ENCODE peak calls at places on chromosomes 11 and 22, in four cellular contexts. L is Peyer's patch, V is A549, M is sigmoid colon. U is an unnamed sample.

GRCh38 chr11:92781151-92781550 is 188.3 kb upstream of the MTNR1B start:
- DNase-seq in L (no peak), V (no peak), M (no peak), U (no peak)

GRCh38 chr11:11948242-11948947 is 60.0 kb downstream of the DKK3 start:
- DNase-seq in L (no peak), V (no peak), M (no peak), U (no peak)

GRCh38 chr11:118046964-118047700 is 29.7 kb upstream of the TMPRSS4 start:
- DNase-seq in L (no peak), V (no peak), M (no peak), U (no peak)

GRCh38 chr11:117535870-117536411 is 208.3 kb downstream of the CEP164 start:
- DNase-seq in L (no peak), V (no peak), M (no peak), U (no peak)

GRCh38 chr22:27834364-27835185 is 33.0 kb upstream of the MN1 start:
- DNase-seq in L (no peak), V (no peak), M (peak), U (no peak)

GRCh38 chr11:117232911-117233409 is 489 bp downstream of the RNF214 start:
- DNase-seq in L (no peak), V (peak), M (peak), U (no peak)

GRCh38 chr22:17258015-17258827 is 39.0 kb upstream of the ADA2 start:
- DNase-seq in L (peak), V (no peak), M (peak), U (peak)

GRCh38 chr11:13358871-13359270 is 81.3 kb downstream of the BMAL1 start:
- DNase-seq in L (no peak), V (no peak), M (no peak), U (no peak)

GRCh38 chr22:48592066-48592345 is 1235.7 kb downstream of the BRD1 start:
- DNase-seq in L (no peak), V (no peak), M (no peak), U (no peak)

GRCh38 chr11:76248210-76248609 is 41.9 kb upstream of the WNT11 start:
- DNase-seq in L (no peak), V (peak), M (no peak), U (no peak)

GRCh38 chr11:111269146-111269868 is 23.8 kb downstream of the POU2AF2 start:
- DNase-seq in L (no peak), V (no peak), M (no peak), U (no peak)

GRCh38 chr11:102664001-102664752 is 39.0 kb upstream of the MMP20 start:
- DNase-seq in L (no peak), V (no peak), M (no peak), U (no peak)

GRCh38 chr22:49291169-49291568 is 536.5 kb downstream of the BRD1 start:
- DNase-seq in L (no peak), V (no peak), M (no peak), U (no peak)

GRCh38 chr11:95608093-95608492 is 181.5 kb downstream of the FAM76B start:
- DNase-seq in L (no peak), V (no peak), M (no peak), U (no peak)

GRCh38 chr11:48075637-48076036 is 95.3 kb downstream of the PTPRJ start:
- DNase-seq in L (no peak), V (no peak), M (no peak), U (no peak)

GRCh38 chr11:70854201-70854600 is 398.2 kb downstream of the SHANK2 start:
- DNase-seq in L (no peak), V (no peak), M (no peak), U (no peak)

GRCh38 chr11:83819936-83820549 is 533.9 kb upstream of the CCDC90B start:
- DNase-seq in L (no peak), V (peak), M (no peak), U (no peak)

GRCh38 chr11:50174189-50174588 is 141.5 kb downstream of the OR4C45 start:
- DNase-seq in L (no peak), V (no peak), M (no peak), U (no peak)

GRCh38 chr22:42229455-42230149 is 40.9 kb downstream of the TCF20 start:
- DNase-seq in L (no peak), V (no peak), M (peak), U (no peak)

GRCh38 chr22:21014202-21015050 is 539 bp upstream of the P2RX6 start:
- DNase-seq in L (peak), V (peak), M (peak), U (peak)

GRCh38 chr11:17607083-17607429 is 60.0 kb downstream of the OTOG start:
- DNase-seq in L (no peak), V (no peak), M (no peak), U (no peak)

GRCh38 chr11:120515186-120515723 is 3.7 kb downstream of the GRIK4 start:
- DNase-seq in L (no peak), V (no peak), M (peak), U (no peak)

GRCh38 chr11:119709638-119710346 is 19.2 kb downstream of the NECTIN1 start:
- DNase-seq in L (no peak), V (no peak), M (no peak), U (no peak)

GRCh38 chr22:28894320-28894719 is 10.9 kb downstream of the ZNRF3 start:
- DNase-seq in L (no peak), V (no peak), M (no peak), U (no peak)

GRCh38 chr11:97557399-97557798 is 1167.6 kb downstream of the JRKL start:
- DNase-seq in L (no peak), V (no peak), M (no peak), U (no peak)

GRCh38 chr11:130801287-130802146 is 114.8 kb downstream of the SNX19 start:
- DNase-seq in L (no peak), V (no peak), M (no peak), U (no peak)

GRCh38 chr11:3375552-3375951 is 3.4 kb downstream of the ZNF195 start:
- DNase-seq in L (no peak), V (no peak), M (no peak), U (no peak)

GRCh38 chr11:34132261-34132965 is 27.0 kb downstream of the NAT10 start:
- DNase-seq in L (no peak), V (no peak), M (no peak), U (no peak)

GRCh38 chr11:79705648-79706047 is 264.8 kb upstream of the TENM4 start:
- DNase-seq in L (no peak), V (no peak), M (no peak), U (no peak)

GRCh38 chr11:28736256-28736655 is 628.1 kb downstream of the METTL15 start:
- DNase-seq in L (no peak), V (no peak), M (no peak), U (no peak)

GRCh38 chr11:59102259-59102765 is 4.7 kb upstream of the FAM111B start:
- DNase-seq in L (peak), V (peak), M (peak), U (no peak)

GRCh38 chr11:118060879-118061278 is 16.0 kb upstream of the TMPRSS4 start:
- DNase-seq in L (no peak), V (no peak), M (peak), U (no peak)

GRCh38 chr11:61693897-61694840 is 14.0 kb downstream of the DAGLA start:
- DNase-seq in L (no peak), V (no peak), M (peak), U (no peak)

GRCh38 chr11:4677948-4678347 is 19.7 kb downstream of the OR51E2 start:
- DNase-seq in L (no peak), V (no peak), M (no peak), U (no peak)

GRCh38 chr22:41768420-41768819 is 32.1 kb upstream of the CCDC134 start:
- DNase-seq in L (no peak), V (no peak), M (no peak), U (no peak)

GRCh38 chr22:45072322-45072903 is 62.6 kb upstream of the PHF21B start:
- DNase-seq in L (no peak), V (peak), M (no peak), U (peak)

GRCh38 chr11:110432713-110433392 is 3.1 kb downstream of the FDX1 start:
- DNase-seq in L (no peak), V (no peak), M (no peak), U (no peak)

GRCh38 chr22:49965291-49966040 is 4.9 kb downstream of the PIM3 start:
- DNase-seq in L (no peak), V (no peak), M (peak), U (no peak)

GRCh38 chr22:28444659-28445058 is 235.0 kb downstream of the TTC28 start:
- DNase-seq in L (no peak), V (no peak), M (no peak), U (no peak)

GRCh38 chr11:86510674-86511073 is 136.0 kb downstream of the CCDC81 start:
- DNase-seq in L (no peak), V (no peak), M (no peak), U (no peak)

GRCh38 chr11:86513138-86513537 is 138.5 kb downstream of the CCDC81 start:
- DNase-seq in L (no peak), V (no peak), M (no peak), U (no peak)

GRCh38 chr11:86510097-86510496 is 135.4 kb downstream of the CCDC81 start:
- DNase-seq in L (no peak), V (no peak), M (no peak), U (no peak)

GRCh38 chr11:86509579-86509978 is 134.9 kb downstream of the CCDC81 start:
- DNase-seq in L (no peak), V (no peak), M (no peak), U (no peak)

DNA sequence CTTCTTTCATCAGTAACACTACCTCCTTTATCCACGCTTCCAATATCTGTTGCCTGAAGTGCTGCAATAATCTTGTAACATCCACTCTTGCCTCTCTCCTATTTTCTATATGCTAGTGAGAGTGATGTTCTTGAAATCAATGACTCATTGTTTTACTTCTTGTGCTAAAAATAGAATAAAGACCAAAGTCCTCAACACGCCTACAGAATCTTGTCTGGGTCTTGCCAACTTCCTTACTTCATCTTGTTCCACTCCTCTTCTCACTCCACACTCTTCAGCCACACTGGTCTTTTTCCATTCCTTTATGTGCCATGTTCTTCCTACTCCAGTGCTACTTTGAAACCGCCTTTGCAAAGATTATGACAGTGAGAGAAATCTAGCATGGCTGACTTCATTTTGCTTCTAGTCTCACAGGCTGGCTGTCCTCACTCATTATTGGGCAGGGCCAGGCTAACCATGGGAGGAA is 136.4 kb downstream of the CCDC81 start:
- DNase-seq in L (no peak), V (peak), M (no peak), U (no peak)
- TF ChIP-seq POLR2A in L (peak), V (no peak), M (no peak), U (no peak)

GRCh38 chr22:36465232-36466021 is 16.0 kb downstream of the TXN2 start:
- DNase-seq in L (no peak), V (peak), M (peak), U (peak)
- TF ChIP-seq POLR2A in L (no peak), V (no peak), M (no peak), U (no peak)

GRCh38 chr11:62839050-62840015 is at the start of gene WDR74:
- DNase-seq in L (peak), V (peak), M (peak), U (peak)
- TF ChIP-seq POLR2A in L (peak), V (peak), M (peak), U (peak)

GRCh38 chr22:24007253-24008021 is 2.2 kb upstream of the GSTT4 start:
- DNase-seq in L (no peak), V (no peak), M (no peak), U (no peak)

GRCh38 chr22:24008022-24008283 is 2.7 kb upstream of the GSTT4 start:
- DNase-seq in L (no peak), V (no peak), M (peak), U (no peak)

GRCh38 chr22:24008381-24009226 is 2.5 kb upstream of the CABIN1 start:
- DNase-seq in L (no peak), V (no peak), M (no peak), U (no peak)

GRCh38 chr22:24010018-24010391 is 1.1 kb upstream of the CABIN1 start:
- DNase-seq in L (no peak), V (no peak), M (no peak), U (no peak)

DNA sequence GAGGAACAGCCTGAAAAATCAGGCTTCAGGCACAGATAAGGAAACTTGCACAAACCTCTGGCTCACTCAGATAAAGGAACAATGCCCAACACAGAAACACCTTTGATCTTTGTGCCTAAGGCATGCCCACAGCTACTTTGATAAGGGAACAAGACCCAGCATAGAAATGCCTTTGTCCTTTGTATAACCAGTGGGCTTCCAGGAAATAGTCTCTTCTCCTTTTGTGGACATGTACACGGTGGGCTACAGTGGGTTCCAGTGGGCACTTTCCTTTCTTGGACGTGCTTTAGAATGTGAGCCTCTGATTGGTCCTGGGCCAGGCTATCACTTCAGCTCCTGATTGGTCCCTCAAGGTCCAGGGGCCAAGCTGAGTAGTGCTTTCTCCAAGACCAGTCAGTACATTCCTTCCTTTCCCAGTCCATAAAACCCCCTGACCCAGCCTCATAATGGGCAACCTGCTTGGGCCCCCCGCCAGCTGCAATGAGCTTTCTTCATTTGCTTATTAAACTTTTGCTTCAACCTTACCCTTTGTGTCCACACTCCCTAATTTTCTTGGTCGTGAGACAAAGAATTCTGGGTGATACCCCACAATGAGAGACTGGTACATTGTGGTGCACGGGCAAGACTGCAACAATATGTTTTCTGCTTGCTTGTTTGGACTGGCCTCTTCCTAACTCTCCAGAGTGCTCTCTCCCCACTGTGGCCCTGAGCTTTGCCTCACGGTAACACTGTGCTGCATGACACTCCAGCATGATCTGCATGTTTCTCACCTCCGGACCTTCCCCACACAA is 1.7 kb upstream of the CABIN1 start:
- DNase-seq in L (no peak), V (no peak), M (no peak), U (no peak)
- TF ChIP-seq POLR2A in L (no peak), V (no peak), M (no peak), U (no peak)

GRCh38 chr11:128509990-128510389 is 77.4 kb downstream of the ETS1 start:
- DNase-seq in L (no peak), V (no peak), M (no peak), U (no peak)

GRCh38 chr11:128511712-128512111 is 75.6 kb downstream of the ETS1 start:
- DNase-seq in L (no peak), V (no peak), M (no peak), U (no peak)

GRCh38 chr11:128513915-128514681 is 73.3 kb downstream of the ETS1 start:
- DNase-seq in L (no peak), V (no peak), M (no peak), U (no peak)

GRCh38 chr11:128515086-128515485 is 72.3 kb downstream of the ETS1 start:
- DNase-seq in L (no peak), V (no peak), M (no peak), U (no peak)

GRCh38 chr11:128512478-128513127 is 74.8 kb downstream of the ETS1 start:
- DNase-seq in L (no peak), V (no peak), M (no peak), U (no peak)
- TF ChIP-seq POLR2A in L (no peak), V (no peak), M (no peak), U (no peak)

GRCh38 chr11:69530278-69531070 is 49.0 kb downstream of the LINC01488 start:
- DNase-seq in L (peak), V (no peak), M (peak), U (no peak)

GRCh38 chr11:69526453-69526810 is 45.0 kb downstream of the LINC01488 start:
- DNase-seq in L (no peak), V (no peak), M (peak), U (no peak)

GRCh38 chr11:69531071-69531716 is 49.7 kb downstream of the LINC01488 start:
- DNase-seq in L (no peak), V (no peak), M (peak), U (no peak)

GRCh38 chr11:69531717-69532088 is 50.2 kb downstream of the LINC01488 start:
- DNase-seq in L (no peak), V (no peak), M (peak), U (no peak)

DNA sequence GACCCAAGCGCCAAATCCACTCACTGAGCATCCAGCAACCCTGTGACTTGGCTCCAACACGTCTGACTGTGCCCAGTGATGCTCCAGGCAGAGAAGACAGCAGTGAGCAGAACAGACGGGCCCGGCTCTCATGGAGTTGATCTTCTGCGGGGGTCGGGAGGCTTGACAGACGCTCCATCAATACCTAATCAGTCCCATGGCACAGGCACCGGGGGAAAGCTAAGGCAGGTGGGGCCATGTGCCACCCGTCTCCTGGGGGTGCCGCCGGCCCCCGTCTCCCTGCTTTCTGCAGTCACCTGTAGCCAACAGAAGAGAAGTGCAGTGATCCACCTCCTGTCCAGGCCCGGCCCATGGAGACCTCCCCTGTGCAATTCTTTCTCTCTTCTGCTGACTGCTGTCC is 47.5 kb downstream of the LINC01488 start:
- DNase-seq in L (no peak), V (no peak), M (peak), U (no peak)
- TF ChIP-seq POLR2A in L (no peak), V (no peak), M (no peak), U (no peak)

DNA sequence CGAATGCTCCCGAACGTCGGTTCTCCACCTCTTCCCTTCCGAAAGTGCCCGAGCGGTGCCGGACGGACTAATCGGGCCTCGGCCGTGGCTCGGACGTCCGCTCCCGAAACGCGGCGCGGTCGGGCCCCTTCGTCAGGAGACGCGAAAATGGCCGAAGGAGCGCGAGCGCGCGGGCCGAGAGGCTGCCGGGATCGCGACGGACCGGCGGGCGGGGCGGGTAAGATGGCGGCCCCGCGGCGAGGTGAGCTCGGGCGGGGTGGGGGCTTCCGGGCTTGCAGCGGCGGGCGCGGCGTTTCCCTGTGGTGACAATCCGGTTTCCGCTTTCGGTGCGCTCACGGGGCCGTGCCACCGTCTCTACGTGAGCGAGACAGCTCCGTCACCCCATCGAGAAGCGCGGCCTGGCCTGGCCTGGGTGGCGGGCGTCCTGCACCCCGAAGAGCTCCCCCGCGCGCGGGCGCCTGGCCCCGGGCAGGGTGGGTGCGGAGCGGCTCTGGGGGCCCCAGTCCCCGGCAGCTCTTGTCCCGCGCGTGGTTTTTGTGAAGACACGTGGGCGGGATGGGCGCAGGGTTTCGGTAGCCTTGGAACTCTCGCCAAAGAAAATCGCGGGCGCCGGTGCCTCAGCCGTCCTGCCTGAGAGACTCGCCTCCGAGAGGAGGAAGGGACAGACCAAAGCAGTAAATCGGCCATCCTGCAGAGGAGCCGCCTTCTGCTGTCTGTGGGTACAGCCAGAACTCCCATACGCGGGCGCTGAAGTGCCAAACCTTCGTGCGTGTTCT is at the start of gene TMEM80:
- DNase-seq in L (peak), V (peak), M (peak), U (peak)
- TF ChIP-seq POLR2A in L (peak), V (peak), M (no peak), U (peak)

GRCh38 chr11:69650081-69650831 is 9.3 kb downstream of the CCND1 start:
- DNase-seq in L (no peak), V (no peak), M (peak), U (no peak)
- TF ChIP-seq POLR2A in L (no peak), V (no peak), M (no peak), U (no peak)